ENCODE peak calls at places on chromosomes 2 and 18, in seven cellular contexts. Z, I, W, V, T, R and E are unnamed samples.

GRCh38 chr18:63523660-63524059 is 18.5 kb upstream of the SERPINB12 start:
- DNase-seq in Z (peak), I (no peak), R (no peak), T (no peak), W (no peak), V (no peak), E (no peak)

GRCh38 chr2:239685556-239685955 is 284.7 kb upstream of the HDAC4 start:
- DNase-seq in W (peak), V (no peak), R (no peak), T (no peak), I (no peak), Z (no peak), E (no peak)

GRCh38 chr18:3479978-3480377 is 30.0 kb downstream of the TGIF1 start:
- DNase-seq in I (no peak), T (no peak), Z (no peak), V (no peak), R (no peak), W (no peak), E (no peak)

GRCh38 chr2:118913805-118914645 is 28.0 kb upstream of the MARCO start:
- DNase-seq in W (no peak), V (no peak), T (no peak), R (peak), I (no peak), Z (no peak), E (peak)

GRCh38 chr18:33404244-33404873 is 36.2 kb downstream of the CCDC178 start:
- DNase-seq in Z (no peak), W (no peak), T (no peak), R (no peak), V (no peak), I (no peak), E (no peak)

GRCh38 chr18:8505036-8505435 is 104.2 kb upstream of the RAB12 start:
- DNase-seq in I (no peak), V (no peak), Z (no peak), W (peak), R (no peak), T (no peak), E (no peak)

GRCh38 chr2:118989481-118989880 is 47.5 kb downstream of the MARCO start:
- DNase-seq in W (peak), T (no peak), I (no peak), Z (no peak), R (no peak), V (no peak), E (no peak)

GRCh38 chr18:63997041-63997440 is 27.2 kb downstream of the SERPINB8 start:
- DNase-seq in W (no peak), I (no peak), Z (no peak), V (no peak), T (no peak), R (peak), E (peak)

GRCh38 chr2:33633295-33633694 is 34.2 kb upstream of the FAM98A start:
- DNase-seq in R (no peak), W (no peak), Z (no peak), T (no peak), V (no peak), I (no peak), E (no peak)

GRCh38 chr2:135744761-135745314 is 3.2 kb downstream of the UBXN4 start:
- DNase-seq in Z (peak), I (no peak), V (no peak), R (peak), W (no peak), T (no peak), E (peak)

GRCh38 chr2:240123821-240124650 is 12.1 kb downstream of the COPS9 start:
- DNase-seq in R (no peak), I (no peak), Z (no peak), W (peak), T (no peak), V (no peak), E (no peak)

GRCh38 chr2:158153270-158154015 is 51.8 kb downstream of the UPP2 start:
- DNase-seq in W (no peak), R (no peak), T (no peak), V (no peak), I (no peak), Z (no peak), E (no peak)

GRCh38 chr2:181471783-181472182 is 14.6 kb downstream of the ITGA4 start:
- DNase-seq in R (no peak), V (no peak), W (no peak), T (no peak), Z (no peak), I (no peak), E (peak)

GRCh38 chr18:13455960-13456471 is 237.5 kb downstream of the LDLRAD4 start:
- DNase-seq in V (no peak), W (peak), I (no peak), R (no peak), T (no peak), Z (no peak), E (no peak)

GRCh38 chr2:99695856-99696255 is 206.0 kb upstream of the REV1 start:
- DNase-seq in Z (no peak), V (no peak), I (no peak), T (no peak), W (no peak), R (no peak), E (peak)

GRCh38 chr2:85237849-85238570 is 89.8 kb downstream of the TGOLN2 start:
- DNase-seq in I (no peak), V (no peak), W (no peak), Z (no peak), R (peak), T (no peak), E (no peak)

GRCh38 chr18:25164837-25165791 is 186.9 kb downstream of the ZNF521 start:
- DNase-seq in W (no peak), V (no peak), I (no peak), Z (no peak), R (no peak), T (no peak), E (no peak)

GRCh38 chr18:42734520-42734919 is 381.0 kb downstream of the RIT2 start:
- DNase-seq in Z (no peak), V (no peak), W (no peak), I (no peak), T (no peak), R (no peak), E (no peak)